ENCODE peak calls at places on chromosomes 16 and 17, in ten cellular contexts. L, J, M, G, H, B, I, K, W and Q are unnamed samples. For H3K9me3 and H3K4me1, the result is how much of the 10 kb centered on the place peaks cover.

GRCh38 chr16:2009302-2009711 is 314 bp downstream of the ZNF598 start:
- DNase-seq in L (no peak), J (no peak), M (no peak), G (peak), H (no peak), B (no peak), I (no peak), K (no peak), W (peak), Q (no peak)

GRCh38 chr17:70956731-70957130 is 787.4 kb downstream of the KCNJ2 start:
- DNase-seq in L (no peak), J (no peak), M (no peak), G (no peak), H (no peak), B (peak), I (no peak), K (no peak), W (no peak), Q (no peak)

GRCh38 chr16:84970447-84971127 is 40.7 kb downstream of the ZDHHC7 start:
- DNase-seq in L (peak), J (peak), M (peak), G (peak), H (peak), B (peak), I (peak), K (peak), W (peak), Q (peak)

GRCh38 chr17:489758-490329 is 137.2 kb upstream of the RPH3AL start:
- DNase-seq in L (peak), J (peak), M (no peak), G (no peak), H (peak), B (peak), I (peak), K (peak), W (peak), Q (peak)

GRCh38 chr16:57637020-57637419 is 8.6 kb downstream of the ADGRG1 start:
- DNase-seq in L (no peak), J (no peak), M (no peak), G (no peak), H (no peak), B (no peak), I (no peak), K (no peak), W (peak), Q (no peak)

GRCh38 chr17:56432443-56432842 is 161.1 kb upstream of the NOG start:
- DNase-seq in L (no peak), J (no peak), M (no peak), G (no peak), H (no peak), B (no peak), I (no peak), K (no peak), W (no peak), Q (no peak)

GRCh38 chr16:87954361-87954760 is 3.1 kb downstream of the BANP start:
- DNase-seq in L (no peak), J (no peak), M (no peak), G (no peak), H (no peak), B (no peak), I (no peak), K (no peak), W (no peak), Q (no peak)

GRCh38 chr17:63960430-63960829 is 12.3 kb downstream of the SCN4A start:
- DNase-seq in L (no peak), J (no peak), M (no peak), G (no peak), H (no peak), B (no peak), I (no peak), K (no peak), W (no peak), Q (no peak)

GRCh38 chr16:78183886-78184553 is 84.6 kb downstream of the WWOX start:
- DNase-seq in L (no peak), J (no peak), M (no peak), G (no peak), H (no peak), B (no peak), I (no peak), K (no peak), W (peak), Q (no peak)

GRCh38 chr17:11742891-11743290 is 144.6 kb downstream of the DNAH9 start:
- DNase-seq in L (peak), J (no peak), M (no peak), G (no peak), H (no peak), B (no peak), I (no peak), K (peak), W (no peak), Q (no peak)

GRCh38 chr17:77380411-77381184 is 239.8 kb downstream of the SEC14L1 start:
- DNase-seq in L (no peak), J (no peak), M (no peak), G (no peak), H (no peak), B (no peak), I (no peak), K (no peak), W (no peak), Q (no peak)

DNA sequence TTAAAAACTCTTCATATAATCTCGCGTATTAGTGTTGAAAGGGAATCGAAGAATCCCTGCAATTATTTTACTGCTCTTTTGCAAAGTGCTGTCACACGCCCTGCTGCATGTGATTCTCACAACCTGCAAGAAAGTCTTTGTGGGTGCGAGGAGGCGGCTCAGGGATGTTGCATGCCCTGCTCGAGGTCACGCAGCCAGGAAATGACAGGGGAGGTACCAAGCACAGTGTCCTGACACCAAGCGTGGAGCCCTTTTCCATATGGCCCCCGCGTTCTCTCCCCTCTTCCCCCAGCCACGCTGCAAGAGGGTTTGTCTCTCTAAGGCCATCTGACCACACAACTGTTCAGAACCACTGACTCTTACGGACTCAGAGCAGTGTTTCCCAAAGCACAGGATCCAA is 37.6 kb downstream of the OR3A1 start:
- DNase-seq in L (no peak), J (no peak), M (no peak), G (no peak), H (no peak), B (no peak), I (no peak), K (no peak), W (no peak), Q (no peak)
- H3K9me3 ChIP-seq in L (under half), J (under half), M (under half), G (under half), H (under half), B (under half), I (under half), K (under half), W (under half), Q (under half)

GRCh38 chr16:27239026-27239425 is 29.5 kb downstream of the NSMCE1 start:
- DNase-seq in L (no peak), J (no peak), M (no peak), G (no peak), H (no peak), B (no peak), I (peak), K (no peak), W (no peak), Q (no peak)
- H3K4me1 ChIP-seq in L (under half), J (half or more), M (under half), G (under half), H (under half), B (under half), I (half or more), K (under half), W (half or more), Q (under half)

DNA sequence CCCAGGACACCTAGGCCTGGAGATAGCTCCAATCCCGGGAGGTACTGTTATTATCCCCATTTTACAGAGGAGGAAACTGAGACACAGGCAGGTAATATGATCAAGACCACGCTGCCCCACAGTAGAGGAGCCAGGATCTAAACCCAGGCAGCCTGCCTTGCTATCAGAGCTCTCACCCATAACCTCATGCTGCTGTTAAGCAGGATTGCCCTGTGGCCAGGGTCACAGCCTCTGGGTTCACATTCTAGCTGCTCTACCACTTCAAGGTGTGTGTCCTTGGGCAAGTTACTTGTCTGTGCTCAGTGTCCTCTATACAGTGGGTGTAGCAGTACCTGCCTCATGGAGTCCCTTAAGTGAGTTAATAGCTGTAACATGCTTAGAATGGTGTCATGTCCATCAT is 1015.3 kb downstream of the KCNJ18 start:
- DNase-seq in L (no peak), J (no peak), M (no peak), G (no peak), H (no peak), B (no peak), I (no peak), K (no peak), W (no peak), Q (no peak)
- H3K9me3 ChIP-seq in L (under half), J (under half), M (under half), G (under half), H (under half), B (under half), I (under half), K (under half), W (under half), Q (under half)

GRCh38 chr17:59845595-59846390 is 47.0 kb downstream of the TUBD1 start:
- DNase-seq in L (no peak), J (no peak), M (peak), G (peak), H (peak), B (peak), I (no peak), K (no peak), W (peak), Q (no peak)
- H3K4me1 ChIP-seq in L (under half), J (half or more), M (half or more), G (half or more), H (under half), B (under half), I (half or more), K (under half), W (under half), Q (under half)